ENCODE peak calls at places on chromosome 20, in four cellular contexts. A is nephron progenitor cell, M is tibial artery, N is progenitor cell of endocrine pancreas. J is an unnamed sample.

GRCh38 chr20:24651171-24651972 is 181.9 kb downstream of the SYNDIG1 start:
- DNase-seq in A (no peak), M (no peak), N (no peak), J (no peak)

GRCh38 chr20:20839771-20840170 is 127.3 kb upstream of the RALGAPA2 start:
- DNase-seq in A (no peak), M (no peak), N (no peak), J (no peak)

GRCh38 chr20:20690676-20691476 is 21.6 kb downstream of the RALGAPA2 start:
- DNase-seq in A (no peak), M (no peak), N (no peak), J (no peak)

GRCh38 chr20:34880095-34880680 is 3.8 kb downstream of the ACSS2 start:
- DNase-seq in A (no peak), M (no peak), N (no peak), J (no peak)

GRCh38 chr20:59958123-59958522 is at the start of gene CDH26:
- DNase-seq in A (no peak), M (no peak), N (no peak), J (no peak)

GRCh38 chr20:49961413-49961812 is 21.4 kb upstream of the SNAI1 start:
- DNase-seq in A (no peak), M (no peak), N (no peak), J (no peak)

GRCh38 chr20:49505518-49505917 is 23.1 kb upstream of the KCNB1 start:
- DNase-seq in A (peak; percentile 90), M (no peak), N (no peak), J (no peak)

GRCh38 chr20:19770375-19770774 is 12.3 kb downstream of the RIN2 start:
- DNase-seq in A (no peak), M (no peak), N (no peak), J (no peak)

GRCh38 chr20:53195882-53196610 is 223.9 kb downstream of the TSHZ2 start:
- DNase-seq in A (no peak), M (no peak), N (no peak), J (peak; percentile 50)
- TF ChIP-seq CTCF in A (no peak), M (no peak), N (no peak), J (no peak)

GRCh38 chr20:41369673-41370072 is 3.1 kb upstream of the EMILIN3 start:
- DNase-seq in A (no peak), M (no peak), N (no peak), J (no peak)
- TF ChIP-seq CTCF in A (no peak), M (no peak), N (no peak), J (no peak)

GRCh38 chr20:63216041-63216848 is at the start of gene YTHDF1:
- DNase-seq in A (peak; percentile 95), M (peak; percentile 95), N (peak; percentile 95), J (peak; percentile 97)

GRCh38 chr20:63218701-63219446 is 2.9 kb upstream of the YTHDF1 start:
- DNase-seq in A (no peak), M (no peak), N (no peak), J (no peak)

GRCh38 chr20:63216849-63217471 is 1.0 kb upstream of the YTHDF1 start:
- DNase-seq in A (no peak), M (no peak), N (no peak), J (no peak)

GRCh38 chr20:63219447-63219821 is 3.5 kb upstream of the YTHDF1 start:
- DNase-seq in A (no peak), M (no peak), N (no peak), J (no peak)

GRCh38 chr20:63217706-63218105 is 1.8 kb upstream of the YTHDF1 start:
- DNase-seq in A (no peak), M (no peak), N (no peak), J (no peak)
- TF ChIP-seq CTCF in A (no peak), M (no peak), N (no peak), J (no peak)

GRCh38 chr20:2086980-2087377 is 14.6 kb upstream of the STK35 start:
- DNase-seq in A (no peak), M (no peak), N (no peak), J (no peak)

GRCh38 chr20:2088904-2089303 is 12.7 kb upstream of the STK35 start:
- DNase-seq in A (no peak), M (no peak), N (no peak), J (no peak)

GRCh38 chr20:2084703-2085102 is 16.9 kb upstream of the STK35 start:
- DNase-seq in A (no peak), M (no peak), N (no peak), J (no peak)

GRCh38 chr20:2089447-2089846 is 12.2 kb upstream of the STK35 start:
- DNase-seq in A (no peak), M (no peak), N (no peak), J (no peak)

DNA sequence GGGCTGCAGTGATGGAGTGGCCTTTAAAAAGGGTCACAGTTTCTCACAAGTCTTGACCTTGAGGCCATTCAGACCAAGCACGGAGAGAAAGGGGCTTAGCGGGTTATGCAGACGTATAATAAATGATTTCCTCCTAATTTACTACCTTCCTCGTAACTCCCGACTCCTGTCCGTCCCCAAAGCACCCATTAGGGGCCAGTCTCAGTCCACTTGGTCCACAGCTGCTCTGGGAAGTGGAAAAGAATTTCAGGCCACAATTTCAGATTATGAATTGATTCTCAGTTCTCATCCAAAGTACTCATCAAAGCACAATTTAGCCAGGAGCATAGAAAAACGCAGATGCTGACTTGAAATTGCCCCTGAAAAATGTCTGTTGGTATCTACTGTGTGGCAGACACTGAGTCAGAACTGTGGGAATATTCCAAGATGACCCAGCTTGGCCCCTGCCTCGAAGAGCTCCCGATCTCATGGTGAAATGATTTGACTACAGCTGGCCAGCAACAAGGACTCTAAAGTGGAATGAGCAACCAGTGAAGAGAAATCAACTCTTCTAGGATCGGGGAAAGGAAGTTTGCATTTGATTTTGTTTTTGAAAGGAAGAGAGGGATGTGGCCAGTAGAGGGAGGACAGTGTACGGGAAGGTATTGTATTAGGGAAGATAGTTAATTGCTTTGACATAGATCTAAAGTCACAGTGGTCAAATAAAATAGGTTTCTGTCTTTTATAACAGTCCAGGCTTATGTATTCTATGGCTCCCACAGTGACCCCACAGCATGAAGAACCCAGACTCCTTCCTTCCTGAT is 15.2 kb upstream of the STK35 start:
- DNase-seq in A (no peak), M (no peak), N (no peak), J (no peak)
- TF ChIP-seq CTCF in A (no peak), M (no peak), N (no peak), J (no peak)

GRCh38 chr20:33030569-33030968 is 879 bp upstream of the BPIFB6 start:
- DNase-seq in A (no peak), M (no peak), N (no peak), J (no peak)
- TF ChIP-seq CTCF in A (no peak), M (no peak), N (no peak), J (no peak)

GRCh38 chr20:63657937-63658748 is at the start of gene RTEL1:
- DNase-seq in A (peak; percentile 92), M (peak; percentile 91), N (peak; percentile 81), J (peak; percentile 74)
- TF ChIP-seq CTCF in A (no peak), M (peak; percentile 45), N (no peak), J (no peak)

GRCh38 chr20:4563534-4563933 is 158.2 kb upstream of the PRND start:
- DNase-seq in A (peak; percentile 52), M (no peak), N (peak; percentile 29), J (no peak)
- TF ChIP-seq CTCF in A (peak; percentile 27), M (no peak), N (peak; percentile 34), J (peak; percentile 25)

GRCh38 chr20:911882-912600 is 4.1 kb downstream of the ANGPT4 start:
- DNase-seq in A (no peak), M (no peak), N (no peak), J (no peak)
- TF ChIP-seq CTCF in A (no peak), M (no peak), N (no peak), J (no peak)